ENCODE peak calls at places on chromosomes 2 and 18, in eight cellular contexts. S is PC-3, M is cardiac muscle cell, C is colonic mucosa, I is HFF-Myc, T is foreskin fibroblast, G is H1, J is AG04449. X is an unnamed sample.

GRCh38 chr2:45470531-45470930 is 140.5 kb downstream of the SRBD1 start:
- DNase-seq in J (no peak), C (no peak), T (no peak), G (no peak), S (peak; percentile 4), M (no peak), I (no peak), X (peak; percentile 27)

GRCh38 chr2:15531095-15531854 is 29.9 kb downstream of the NBAS start:
- DNase-seq in J (no peak), C (no peak), S (no peak), I (no peak), G (no peak), M (no peak), T (no peak), X (no peak)

GRCh38 chr2:222960126-222960525 is 91.9 kb upstream of the KCNE4 start:
- DNase-seq in M (no peak), J (no peak), T (peak; percentile 30), S (no peak), G (no peak), C (no peak), I (no peak), X (no peak)

GRCh38 chr2:108226570-108226969 is 13.2 kb upstream of the SULT1C3 start:
- DNase-seq in I (no peak), C (no peak), M (no peak), T (no peak), G (no peak), J (no peak), S (no peak), X (no peak)

GRCh38 chr2:134436706-134437105 is 182.8 kb downstream of the MGAT5 start:
- DNase-seq in T (no peak), J (no peak), S (peak; percentile 29), I (no peak), M (no peak), G (no peak), C (no peak), X (no peak)

GRCh38 chr2:21856638-21857037 is 732.9 kb downstream of the TDRD15 start:
- DNase-seq in J (no peak), S (no peak), C (no peak), T (no peak), I (no peak), M (no peak), G (no peak), X (no peak)

GRCh38 chr18:40980171-40980570 is 974.9 kb upstream of the PIK3C3 start:
- DNase-seq in S (no peak), J (no peak), C (no peak), I (no peak), T (no peak), M (peak; percentile 21), G (no peak), X (no peak)

GRCh38 chr2:20646446-20646845 is 4.5 kb downstream of the HS1BP3 start:
- DNase-seq in J (no peak), S (no peak), C (no peak), T (no peak), G (no peak), I (no peak), M (no peak), X (no peak)

GRCh38 chr2:109405833-109406232 is 207.9 kb downstream of the SEPTIN10 start:
- DNase-seq in G (no peak), I (no peak), S (no peak), M (no peak), C (no peak), T (no peak), J (no peak), X (no peak)

GRCh38 chr2:69465513-69466456 is 28.6 kb upstream of the NFU1 start:
- DNase-seq in I (no peak), M (peak; percentile 20), S (no peak), J (no peak), G (no peak), T (no peak), C (no peak), X (peak; percentile 20)

GRCh38 chr18:38551881-38552280 is 986.3 kb upstream of the CELF4 start:
- DNase-seq in C (no peak), G (no peak), I (no peak), S (no peak), T (no peak), J (no peak), M (no peak), X (no peak)

GRCh38 chr2:26724004-26724750 is 31.7 kb downstream of the KCNK3 start:
- DNase-seq in M (peak; percentile 92), I (no peak), T (peak; percentile 87), C (peak; percentile 44), G (no peak), J (no peak), S (peak; percentile 84), X (peak; percentile 85)

GRCh38 chr2:237485304-237485703 is 1.7 kb upstream of the MLPH start:
- DNase-seq in M (no peak), S (peak; percentile 27), T (no peak), C (no peak), I (no peak), G (no peak), J (no peak), X (no peak)

GRCh38 chr2:11997142-11997541 is 250.7 kb downstream of the LPIN1 start:
- DNase-seq in G (no peak), M (no peak), J (no peak), I (no peak), C (no peak), T (no peak), S (no peak), X (no peak)

GRCh38 chr18:24968233-24968775 is 383.7 kb downstream of the ZNF521 start:
- DNase-seq in C (no peak), J (peak; percentile 37), G (no peak), I (no peak), S (no peak), M (no peak), T (peak; percentile 61), X (no peak)

GRCh38 chr2:60267122-60267521 is 286.3 kb downstream of the BCL11A start:
- DNase-seq in S (no peak), C (no peak), G (no peak), J (no peak), T (no peak), M (no peak), I (no peak), X (no peak)

GRCh38 chr2:205405752-205406151 is 276.5 kb upstream of the NRP2 start:
- DNase-seq in J (peak; percentile 64), I (peak; percentile 75), S (peak; percentile 64), C (no peak), G (no peak), M (peak; percentile 87), T (peak; percentile 66), X (peak; percentile 95)

GRCh38 chr2:205403244-205403845 is 279.0 kb upstream of the NRP2 start:
- DNase-seq in T (peak; percentile 39), S (no peak), M (peak; percentile 31), I (no peak), G (no peak), J (peak; percentile 65), C (no peak), X (peak; percentile 87)

GRCh38 chr2:205407984-205408383 is 274.3 kb upstream of the NRP2 start:
- DNase-seq in T (peak; percentile 73), I (peak; percentile 79), M (peak; percentile 78), S (no peak), J (peak; percentile 70), G (no peak), C (no peak), X (peak; percentile 95)

GRCh38 chr2:205408690-205409089 is 273.6 kb upstream of the NRP2 start:
- DNase-seq in J (no peak), S (no peak), T (no peak), I (no peak), M (peak; percentile 29), G (no peak), C (no peak), X (peak; percentile 63)

DNA sequence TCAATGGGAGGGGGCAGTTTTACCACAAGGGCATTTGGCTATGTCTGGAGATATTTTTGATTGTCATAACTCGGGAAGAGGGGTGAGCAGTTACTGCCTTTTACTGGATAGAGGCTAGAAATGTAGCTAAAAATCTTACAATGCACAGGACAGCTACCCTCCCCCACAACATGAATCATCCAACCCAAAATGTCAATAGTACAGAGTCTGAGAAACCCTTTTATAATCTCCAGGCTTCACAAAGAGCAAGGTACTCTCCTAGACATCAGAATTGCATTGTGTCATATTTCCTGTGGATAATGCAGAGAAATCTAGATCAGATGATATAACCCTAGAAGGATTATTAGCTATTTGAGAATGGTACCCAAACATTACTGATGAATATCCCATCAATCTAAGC is 277.1 kb upstream of the NRP2 start:
- DNase-seq in J (no peak), T (peak; percentile 50), I (peak; percentile 39), C (no peak), G (no peak), M (peak; percentile 46), S (peak; percentile 78), X (peak; percentile 50)
- TF ChIP-seq CTCF in J (no peak), T (no peak), I (no peak), C (no peak), G (no peak), M (no peak), S (no peak), X (no peak)

DNA sequence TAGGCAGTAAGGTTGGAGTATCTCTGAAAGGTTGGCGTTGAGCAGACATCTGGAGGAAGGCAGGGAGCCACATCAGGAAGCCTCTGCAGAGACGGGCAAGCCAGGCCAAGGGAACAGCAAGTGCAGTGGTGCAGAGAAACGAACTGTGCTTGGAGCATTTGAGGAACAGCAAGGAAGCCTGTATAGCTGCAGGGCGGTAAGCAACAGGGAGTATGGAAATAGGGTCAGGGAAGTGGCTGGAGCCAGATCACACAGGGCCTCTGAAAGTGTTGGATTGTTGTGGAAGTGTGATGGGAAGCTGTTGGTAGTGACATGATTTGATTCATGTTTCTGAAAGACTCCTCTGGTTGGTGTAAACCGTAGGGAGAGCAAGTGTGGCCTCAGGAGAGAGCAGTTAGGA is 13.4 kb upstream of the TMEM237 start:
- DNase-seq in T (no peak), M (no peak), S (no peak), G (no peak), J (no peak), C (no peak), I (no peak), X (no peak)
- H3K4me3 ChIP-seq in T (no peak overlapping the region), M (no peak overlapping the region), S (no peak overlapping the region), G (no peak overlapping the region), J (no peak overlapping the region), C (no peak overlapping the region), I (no peak overlapping the region), X (no peak overlapping the region)

GRCh38 chr18:2223859-2224258 is 347.4 kb downstream of the METTL4 start:
- DNase-seq in M (peak; percentile 75), G (no peak), J (no peak), C (peak; percentile 51), T (no peak), I (peak; percentile 7), S (peak; percentile 70), X (peak; percentile 82)
- TF ChIP-seq CTCF in M (peak; percentile 76), G (peak; percentile 28), J (peak; percentile 26), C (peak; percentile 45), T (peak; percentile 47), I (peak; percentile 49), S (peak; percentile 83), X (peak; percentile 72)

DNA sequence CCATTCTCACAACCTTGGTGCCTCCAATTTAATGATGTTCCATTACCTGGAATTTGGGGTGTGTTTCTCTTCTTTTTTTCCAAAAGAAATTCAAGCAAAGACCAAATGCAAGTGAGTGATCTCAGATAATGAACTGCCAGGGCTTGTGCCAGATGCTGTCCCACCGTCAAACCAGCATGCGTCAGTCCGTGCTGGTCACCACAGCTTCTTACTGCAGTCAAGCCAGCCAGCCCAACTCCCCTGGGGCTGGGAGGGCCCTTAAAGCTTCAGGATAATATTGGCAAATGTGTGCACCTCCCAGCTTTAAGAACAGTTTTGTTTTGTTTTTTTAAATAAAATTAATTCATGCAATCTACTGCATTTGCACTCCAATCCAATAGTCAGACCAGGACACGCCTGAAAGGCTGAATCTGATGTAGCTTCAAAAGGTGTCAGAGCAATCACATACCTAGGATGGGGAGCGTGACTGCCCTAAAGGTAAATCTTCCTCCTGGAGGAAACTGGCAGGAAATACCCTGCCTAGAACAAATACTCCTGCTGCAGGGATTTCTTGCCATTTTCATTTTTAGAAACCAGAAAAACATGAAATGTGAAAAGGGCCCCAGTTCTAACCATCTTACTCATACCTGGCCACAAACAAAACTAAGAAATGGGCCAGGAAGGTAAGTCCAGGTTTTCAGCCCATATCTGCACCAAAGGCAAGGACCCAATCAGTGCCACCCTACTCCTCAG is 26.9 kb upstream of the SP3 start:
- DNase-seq in C (peak; percentile 42), G (no peak), T (peak; percentile 59), J (no peak), S (peak; percentile 78), I (no peak), M (peak; percentile 62), X (peak; percentile 94)
- H3K4me3 ChIP-seq in C (no peak overlapping the region), G (no peak overlapping the region), T (no peak overlapping the region), J (no peak overlapping the region), S (no peak overlapping the region), I (no peak overlapping the region), M (no peak overlapping the region), X (peak overlapping the region; percentile 18)